ENCODE peak calls at places on chromosomes 2 and 18, in four cellular contexts. Y, F, R and X are unnamed samples.

GRCh38 chr2:208033701-208034502 is 8.6 kb upstream of the PLEKHM3 start:
- DNase-seq in R (peak), F (no peak), Y (peak), X (peak)

GRCh38 chr2:182066439-182067061 is 80.9 kb downstream of the PPP1R1C start:
- DNase-seq in R (no peak), F (peak), Y (no peak), X (no peak)

GRCh38 chr2:73297151-73297559 is 3.8 kb upstream of the EGR4 start:
- DNase-seq in R (no peak), Y (no peak), F (no peak), X (no peak)

GRCh38 chr2:118312963-118313756 is 224.9 kb downstream of the INSIG2 start:
- DNase-seq in R (no peak), F (no peak), Y (no peak), X (no peak)

GRCh38 chr2:150478206-150478974 is 9.1 kb downstream of the RND3 start:
- DNase-seq in F (no peak), R (no peak), Y (no peak), X (no peak)

GRCh38 chr2:26469092-26469710 is 8.7 kb downstream of the OTOF start:
- DNase-seq in R (peak), Y (peak), F (peak), X (peak)

GRCh38 chr2:159137511-159138101 is 148.9 kb downstream of the WDSUB1 start:
- DNase-seq in R (no peak), Y (no peak), F (no peak), X (no peak)

GRCh38 chr2:60527762-60528161 is 25.7 kb downstream of the BCL11A start:
- DNase-seq in F (peak), R (no peak), Y (no peak), X (no peak)

GRCh38 chr2:162146906-162147305 is 5.1 kb downstream of the GCG start:
- DNase-seq in F (no peak), Y (no peak), R (no peak), X (no peak)

GRCh38 chr18:944440-944839 is 39.8 kb downstream of the ADCYAP1 start:
- DNase-seq in R (no peak), F (peak), Y (no peak), X (no peak)

GRCh38 chr18:74316257-74317180 is 880 bp downstream of the C18orf63 start:
- DNase-seq in R (no peak), F (peak), Y (no peak), X (no peak)

GRCh38 chr2:120375251-120376020 is 29.5 kb downstream of the INHBB start:
- DNase-seq in R (no peak), F (no peak), Y (no peak), X (no peak)

GRCh38 chr18:49846718-49847470 is 33.6 kb upstream of the ACAA2 start:
- DNase-seq in Y (no peak), R (no peak), F (no peak), X (no peak)

GRCh38 chr18:55321268-55322175 is 266.5 kb downstream of the TCF4 start:
- DNase-seq in F (peak), Y (no peak), R (peak), X (no peak)

GRCh38 chr18:30888344-30888743 is 154.2 kb downstream of the DSC3 start:
- DNase-seq in F (no peak), Y (no peak), R (no peak), X (no peak)

GRCh38 chr2:23556929-23557328 is 171.9 kb downstream of the KLHL29 start:
- DNase-seq in F (no peak), Y (no peak), R (no peak), X (no peak)

GRCh38 chr2:170525566-170525900 is 189.6 kb upstream of the SP5 start:
- DNase-seq in F (peak), Y (no peak), R (no peak), X (no peak)

GRCh38 chr18:67463829-67464228 is 52.7 kb downstream of the DSEL start:
- DNase-seq in Y (no peak), R (no peak), F (no peak), X (no peak)

GRCh38 chr2:19911799-19912509 is 10.2 kb upstream of the TTC32 start:
- DNase-seq in Y (no peak), F (peak), R (no peak), X (no peak)

GRCh38 chr2:134359367-134360081 is 105.7 kb downstream of the MGAT5 start:
- DNase-seq in Y (no peak), F (no peak), R (no peak), X (no peak)

GRCh38 chr18:48136051-48136543 is 205.6 kb upstream of the SMAD2 start:
- DNase-seq in F (peak), R (no peak), Y (no peak), X (no peak)